ENCODE peak calls at places on chromosomes 16 and 17, in seven cellular contexts. M, N, W, G, S, Z and E are unnamed samples.

GRCh38 chr16:79768594-79768993 is 168.1 kb upstream of the MAF start:
- DNase-seq in M (no peak), N (no peak), W (no peak), G (no peak), S (no peak), Z (peak; percentile 15), E (no peak)

GRCh38 chr16:19898924-19899604 is 14.4 kb upstream of the GPRC5B start:
- DNase-seq in M (no peak), N (peak; percentile 27), W (peak; percentile 78), G (peak; percentile 74), S (peak; percentile 69), Z (peak; percentile 53), E (peak; percentile 67)

GRCh38 chr16:66935319-66936011 is at the start of gene CES2:
- DNase-seq in M (no peak), N (no peak), W (peak; percentile 70), G (peak; percentile 34), S (peak; percentile 62), Z (peak; percentile 80), E (no peak)

GRCh38 chr17:41308918-41309359 is at the start of gene KRTAP16-1:
- DNase-seq in M (peak; percentile 31), N (no peak), W (no peak), G (no peak), S (no peak), Z (no peak), E (no peak)

GRCh38 chr17:67891481-67892119 is 66.3 kb downstream of the BPTF start:
- DNase-seq in M (no peak), N (no peak), W (peak; percentile 66), G (no peak), S (peak; percentile 73), Z (peak; percentile 63), E (no peak)

GRCh38 chr16:86107190-86107589 is 208.2 kb downstream of the IRF8 start:
- DNase-seq in M (no peak), N (no peak), W (no peak), G (peak; percentile 19), S (no peak), Z (no peak), E (no peak)

GRCh38 chr16:84611041-84611440 is 6.8 kb downstream of the COTL1 start:
- DNase-seq in M (no peak), N (no peak), W (peak; percentile 66), G (no peak), S (no peak), Z (no peak), E (no peak)

GRCh38 chr17:58303981-58304734 is 23.4 kb upstream of the MPO start:
- DNase-seq in M (peak; percentile 39), N (peak; percentile 65), W (peak; percentile 9), G (peak; percentile 86), S (peak; percentile 73), Z (peak; percentile 30), E (peak; percentile 91)

GRCh38 chr17:47310186-47310733 is 13.5 kb upstream of the EFCAB13 start:
- DNase-seq in M (no peak), N (no peak), W (no peak), G (no peak), S (no peak), Z (no peak), E (no peak)

GRCh38 chr16:30077656-30078055 is 1.9 kb downstream of the PPP4C start:
- DNase-seq in M (no peak), N (no peak), W (no peak), G (no peak), S (no peak), Z (no peak), E (no peak)

GRCh38 chr17:82231562-82232321 is 2.9 kb downstream of the SLC16A3 start:
- DNase-seq in M (no peak), N (no peak), W (peak; percentile 74), G (peak; percentile 89), S (peak; percentile 58), Z (no peak), E (no peak)

GRCh38 chr17:82870091-82870491 is 30.3 kb upstream of the ZNF750 start:
- DNase-seq in M (no peak), N (no peak), W (no peak), G (no peak), S (no peak), Z (no peak), E (no peak)

GRCh38 chr16:78984324-78984723 is 616.2 kb downstream of the MAF start:
- DNase-seq in M (no peak), N (no peak), W (no peak), G (no peak), S (no peak), Z (peak; percentile 20), E (no peak)